ENCODE peak calls at places on chromosome 17, in four cellular contexts. One of them, this sample, is unnamed.

GRCh38 chr17:15269690-15270089 is 4.6 kb upstream of the PMP22 start:
- DNase-seq in endodermal cell: no peak
- DNase-seq in GM12865: no peak
- DNase-seq in tibial artery: no peak
- DNase-seq in this sample: no peak

GRCh38 chr17:18977021-18977420 is 25.1 kb downstream of the SLC5A10 start:
- DNase-seq in endodermal cell: no peak
- DNase-seq in tibial artery: no peak
- DNase-seq in GM12865: no peak
- DNase-seq in this sample: no peak

GRCh38 chr17:42221886-42222745 is 27.8 kb upstream of the GHDC start:
- DNase-seq in GM12865: peak
- DNase-seq in tibial artery: no peak
- DNase-seq in endodermal cell: peak
- DNase-seq in this sample: peak

GRCh38 chr17:15171433-15172047 is 93.6 kb downstream of the PMP22 start:
- DNase-seq in endodermal cell: peak
- DNase-seq in GM12865: peak
- DNase-seq in tibial artery: peak
- DNase-seq in this sample: peak

GRCh38 chr17:66898536-66898935 is 63.6 kb downstream of the CACNG5 start:
- DNase-seq in GM12865: no peak
- DNase-seq in tibial artery: no peak
- DNase-seq in endodermal cell: no peak
- DNase-seq in this sample: no peak

GRCh38 chr17:66549312-66549705 is 246.9 kb downstream of the PRKCA start:
- DNase-seq in GM12865: no peak
- DNase-seq in tibial artery: no peak
- DNase-seq in endodermal cell: peak
- DNase-seq in this sample: no peak

GRCh38 chr17:82942166-82943130 is 102.6 kb upstream of the ZNF750 start:
- DNase-seq in tibial artery: peak
- DNase-seq in GM12865: no peak
- DNase-seq in endodermal cell: no peak
- DNase-seq in this sample: no peak

GRCh38 chr17:681738-682137 is 32.9 kb downstream of the VPS53 start:
- DNase-seq in tibial artery: no peak
- DNase-seq in GM12865: no peak
- DNase-seq in endodermal cell: no peak
- DNase-seq in this sample: no peak

GRCh38 chr17:68288375-68288774 is 2.6 kb downstream of the SLC16A6 start:
- DNase-seq in tibial artery: no peak
- DNase-seq in endodermal cell: no peak
- DNase-seq in GM12865: peak
- DNase-seq in this sample: peak

GRCh38 chr17:82003411-82004381 is 19.0 kb downstream of the CENPX start:
- DNase-seq in tibial artery: peak
- DNase-seq in endodermal cell: peak
- DNase-seq in GM12865: no peak
- DNase-seq in this sample: no peak

GRCh38 chr17:81035389-81036127 is 607 bp downstream of the BAIAP2 start:
- DNase-seq in GM12865: no peak
- DNase-seq in tibial artery: no peak
- DNase-seq in endodermal cell: peak
- DNase-seq in this sample: no peak

GRCh38 chr17:63934391-63935112 is 2.4 kb upstream of the CD79B start:
- DNase-seq in GM12865: no peak
- DNase-seq in endodermal cell: no peak
- DNase-seq in tibial artery: no peak
- DNase-seq in this sample: no peak

GRCh38 chr17:9576521-9577401 is at the start of gene CFAP52:
- DNase-seq in tibial artery: peak
- DNase-seq in GM12865: peak
- DNase-seq in endodermal cell: peak
- DNase-seq in this sample: peak

GRCh38 chr17:77817953-77818352 is 140.6 kb upstream of the TNRC6C start:
- DNase-seq in GM12865: no peak
- DNase-seq in endodermal cell: no peak
- DNase-seq in tibial artery: no peak
- DNase-seq in this sample: no peak

GRCh38 chr17:44947461-44948314 is at the start of gene KIF18B:
- DNase-seq in tibial artery: peak
- DNase-seq in GM12865: peak
- DNase-seq in endodermal cell: peak
- DNase-seq in this sample: peak
- TF ChIP-seq CTCF in tibial artery: no peak
- TF ChIP-seq CTCF in GM12865: peak
- TF ChIP-seq CTCF in endodermal cell: no peak
- TF ChIP-seq CTCF in this sample: no peak

GRCh38 chr17:38701504-38702165 is 3.4 kb upstream of the MLLT6 start:
- DNase-seq in endodermal cell: no peak
- DNase-seq in GM12865: peak
- DNase-seq in tibial artery: no peak
- DNase-seq in this sample: peak

GRCh38 chr17:38693700-38694329 is 11.3 kb upstream of the MLLT6 start:
- DNase-seq in GM12865: no peak
- DNase-seq in endodermal cell: peak
- DNase-seq in tibial artery: peak
- DNase-seq in this sample: no peak

GRCh38 chr17:38702166-38702899 is 2.7 kb upstream of the MLLT6 start:
- DNase-seq in endodermal cell: peak
- DNase-seq in tibial artery: peak
- DNase-seq in GM12865: peak
- DNase-seq in this sample: peak

GRCh38 chr17:38702900-38703741 is 2.0 kb upstream of the MLLT6 start:
- DNase-seq in tibial artery: no peak
- DNase-seq in endodermal cell: no peak
- DNase-seq in GM12865: peak
- DNase-seq in this sample: peak

GRCh38 chr17:38697061-38697820 is 7.8 kb upstream of the MLLT6 start:
- DNase-seq in tibial artery: no peak
- DNase-seq in GM12865: no peak
- DNase-seq in endodermal cell: no peak
- DNase-seq in this sample: no peak
- TF ChIP-seq CTCF in tibial artery: no peak
- TF ChIP-seq CTCF in GM12865: no peak
- TF ChIP-seq CTCF in endodermal cell: no peak
- TF ChIP-seq CTCF in this sample: no peak

GRCh38 chr17:60231691-60232090 is 81.9 kb downstream of the CA4 start:
- DNase-seq in tibial artery: no peak
- DNase-seq in endodermal cell: no peak
- DNase-seq in GM12865: no peak
- DNase-seq in this sample: no peak

GRCh38 chr17:60230358-60230757 is 80.6 kb downstream of the CA4 start:
- DNase-seq in endodermal cell: no peak
- DNase-seq in GM12865: no peak
- DNase-seq in tibial artery: no peak
- DNase-seq in this sample: no peak

GRCh38 chr17:60231234-60231633 is 81.5 kb downstream of the CA4 start:
- DNase-seq in tibial artery: no peak
- DNase-seq in GM12865: peak
- DNase-seq in endodermal cell: peak
- DNase-seq in this sample: peak

GRCh38 chr17:60224064-60224463 is 74.3 kb downstream of the CA4 start:
- DNase-seq in tibial artery: no peak
- DNase-seq in endodermal cell: no peak
- DNase-seq in GM12865: no peak
- DNase-seq in this sample: no peak

GRCh38 chr17:60229189-60229802 is 79.5 kb downstream of the CA4 start:
- DNase-seq in GM12865: no peak
- DNase-seq in endodermal cell: no peak
- DNase-seq in tibial artery: no peak
- DNase-seq in this sample: no peak
- TF ChIP-seq CTCF in GM12865: no peak
- TF ChIP-seq CTCF in endodermal cell: peak
- TF ChIP-seq CTCF in tibial artery: no peak
- TF ChIP-seq CTCF in this sample: peak

GRCh38 chr17:37221865-37222264 is 153.9 kb upstream of the C17orf78 start:
- DNase-seq in tibial artery: no peak
- DNase-seq in endodermal cell: no peak
- DNase-seq in GM12865: no peak
- DNase-seq in this sample: no peak
- TF ChIP-seq CTCF in tibial artery: no peak
- TF ChIP-seq CTCF in endodermal cell: no peak
- TF ChIP-seq CTCF in GM12865: no peak
- TF ChIP-seq CTCF in this sample: no peak

DNA sequence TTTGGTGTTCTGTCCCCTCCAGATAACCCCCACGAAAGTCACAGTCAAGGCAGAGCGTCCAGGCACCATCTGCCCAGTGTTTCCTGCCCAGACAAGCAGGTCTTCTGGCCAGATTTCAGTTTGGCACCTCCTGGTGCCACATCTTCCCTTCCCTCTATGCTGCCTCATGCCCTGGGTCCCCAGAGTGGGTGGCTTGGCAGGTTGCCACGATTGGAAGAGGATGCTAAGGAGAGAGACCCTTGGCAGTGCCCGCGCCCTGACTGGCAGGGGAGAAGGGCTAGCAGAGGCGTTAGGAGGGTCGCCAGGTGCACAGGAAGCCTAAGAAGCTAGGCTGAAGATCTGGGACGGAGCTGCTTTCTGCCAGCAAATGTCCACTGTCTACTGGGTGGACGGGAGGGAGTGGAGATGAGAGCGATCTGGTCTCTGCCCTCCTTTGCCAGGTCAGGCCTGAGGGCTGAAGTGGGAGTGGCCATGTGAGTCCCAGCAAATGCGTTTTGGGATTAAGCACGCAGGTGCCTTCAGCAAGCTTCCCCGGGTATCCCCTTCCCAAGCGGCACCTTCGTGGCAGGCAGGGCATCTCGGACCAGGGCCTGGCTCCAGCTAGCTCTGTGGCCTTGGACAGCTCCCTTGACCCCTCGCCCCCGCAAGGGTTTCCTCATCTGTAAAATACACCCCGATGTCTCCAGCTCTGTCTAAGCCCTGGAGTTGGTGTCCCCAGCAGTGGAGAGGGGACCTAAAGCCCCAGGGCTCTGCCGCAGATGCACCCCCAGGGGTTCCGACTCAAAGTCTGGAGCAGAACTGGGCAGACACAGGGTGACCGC is 13.4 kb upstream of the CD300A start:
- DNase-seq in endodermal cell: peak
- DNase-seq in tibial artery: no peak
- DNase-seq in GM12865: no peak
- DNase-seq in this sample: no peak
- TF ChIP-seq CTCF in endodermal cell: no peak
- TF ChIP-seq CTCF in tibial artery: no peak
- TF ChIP-seq CTCF in GM12865: no peak
- TF ChIP-seq CTCF in this sample: no peak

GRCh38 chr17:2401426-2402221 is 764 bp upstream of the MNT start:
- DNase-seq in endodermal cell: peak
- DNase-seq in GM12865: peak
- DNase-seq in tibial artery: peak
- DNase-seq in this sample: peak

GRCh38 chr17:2398655-2399571 is 1.9 kb downstream of the MNT start:
- DNase-seq in tibial artery: peak
- DNase-seq in GM12865: peak
- DNase-seq in endodermal cell: peak
- DNase-seq in this sample: no peak

GRCh38 chr17:2399572-2400473 is 1.0 kb downstream of the MNT start:
- DNase-seq in tibial artery: peak
- DNase-seq in endodermal cell: peak
- DNase-seq in GM12865: peak
- DNase-seq in this sample: peak

GRCh38 chr17:2400877-2401425 is at the start of gene MNT:
- DNase-seq in tibial artery: peak
- DNase-seq in GM12865: peak
- DNase-seq in endodermal cell: peak
- DNase-seq in this sample: peak

DNA sequence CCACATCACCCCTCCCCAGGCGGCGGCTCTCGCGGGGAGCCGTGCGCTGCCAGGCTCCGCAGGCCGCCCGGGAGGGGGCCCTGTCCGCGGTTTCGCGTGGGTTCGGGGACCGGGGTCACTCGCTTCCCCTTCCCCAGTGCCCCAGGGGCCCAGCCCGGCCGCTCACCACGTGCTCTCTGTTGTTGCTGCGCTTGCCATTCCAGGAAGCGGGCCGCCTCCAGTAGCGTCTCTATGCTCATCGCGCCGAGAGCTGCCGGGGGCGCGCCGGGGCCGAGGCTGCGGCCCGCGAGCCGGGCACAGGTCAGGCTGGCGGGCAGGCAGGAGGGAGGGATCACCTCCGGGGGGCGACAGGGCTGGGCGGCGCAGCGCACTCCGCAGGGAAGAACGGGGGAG is 390 bp downstream of the MNT start:
- DNase-seq in GM12865: peak
- DNase-seq in tibial artery: peak
- DNase-seq in endodermal cell: peak
- DNase-seq in this sample: no peak
- TF ChIP-seq CTCF in GM12865: no peak
- TF ChIP-seq CTCF in tibial artery: no peak
- TF ChIP-seq CTCF in endodermal cell: no peak
- TF ChIP-seq CTCF in this sample: no peak

GRCh38 chr17:50911890-50912289 is 45.7 kb upstream of the TOB1 start:
- DNase-seq in GM12865: no peak
- DNase-seq in endodermal cell: peak
- DNase-seq in tibial artery: no peak
- DNase-seq in this sample: no peak
- TF ChIP-seq CTCF in GM12865: no peak
- TF ChIP-seq CTCF in endodermal cell: peak
- TF ChIP-seq CTCF in tibial artery: no peak
- TF ChIP-seq CTCF in this sample: no peak

GRCh38 chr17:50681260-50682200 is 26.2 kb downstream of the ANKRD40 start:
- DNase-seq in endodermal cell: no peak
- DNase-seq in GM12865: peak
- DNase-seq in tibial artery: peak
- DNase-seq in this sample: no peak
- TF ChIP-seq CTCF in endodermal cell: peak
- TF ChIP-seq CTCF in GM12865: no peak
- TF ChIP-seq CTCF in tibial artery: peak
- TF ChIP-seq CTCF in this sample: no peak

This sample was measured in GM10248.